ENCODE peak calls at places on chromosomes 2 and 18, in six cellular contexts. G, N, T, H, M and J are unnamed samples.

GRCh38 chr2:10501521-10501961 is 53.4 kb upstream of the ODC1 start:
- DNase-seq in G (no peak), N (no peak), T (no peak), H (no peak), M (no peak), J (no peak)

GRCh38 chr2:201218780-201219179 is 35.8 kb downstream of the CASP10 start:
- DNase-seq in G (no peak), N (no peak), T (peak; percentile 12), H (no peak), M (no peak), J (no peak)

GRCh38 chr2:168992591-168993349 is 38.4 kb downstream of the ABCB11 start:
- DNase-seq in G (no peak), N (no peak), T (peak; percentile 44), H (no peak), M (no peak), J (no peak)

GRCh38 chr2:86476092-86476491 is 34.9 kb downstream of the KDM3A start:
- DNase-seq in G (no peak), N (no peak), T (peak; percentile 86), H (no peak), M (no peak), J (no peak)

GRCh38 chr2:223929575-223930001 is 15.5 kb downstream of the WDFY1 start:
- DNase-seq in G (peak; percentile 71), N (no peak), T (no peak), H (no peak), M (peak; percentile 64), J (no peak)

GRCh38 chr2:152407204-152407721 is 72.3 kb downstream of the FMNL2 start:
- DNase-seq in G (no peak), N (peak; percentile 54), T (peak; percentile 58), H (peak; percentile 77), M (no peak), J (no peak)

GRCh38 chr2:143762176-143762928 is 633.1 kb downstream of the ARHGAP15 start:
- DNase-seq in G (no peak), N (no peak), T (no peak), H (no peak), M (no peak), J (no peak)

GRCh38 chr2:119011162-119011909 is 69.3 kb downstream of the MARCO start:
- DNase-seq in G (no peak), N (peak; percentile 59), T (peak; percentile 28), H (peak; percentile 57), M (peak; percentile 33), J (no peak)

GRCh38 chr18:8177330-8178016 is 431.8 kb upstream of the RAB12 start:
- DNase-seq in G (no peak), N (no peak), T (peak; percentile 76), H (no peak), M (peak; percentile 72), J (peak; percentile 69)

GRCh38 chr18:577606-578005 is 2.6 kb upstream of the CETN1 start:
- DNase-seq in G (no peak), N (no peak), T (no peak), H (no peak), M (peak; percentile 40), J (no peak)
- H3K27me3 ChIP-seq in G (peaks cover 13% of the 10 kb centered on the region), N (no peaks in the 10 kb centered on the region), T (peaks cover 4% of the 10 kb centered on the region), H (no peaks in the 10 kb centered on the region), M (no peaks in the 10 kb centered on the region), J (no peaks in the 10 kb centered on the region)

GRCh38 chr18:22542400-22542835 is 124.7 kb upstream of the CTAGE1 start:
- DNase-seq in G (no peak), N (no peak), T (peak; percentile 81), H (no peak), M (peak; percentile 1), J (no peak)
- H2AFZ ChIP-seq in G (no peak overlapping the region), N (no peak overlapping the region), T (no peak overlapping the region), H (no peak overlapping the region), M (no peak overlapping the region), J (no peak overlapping the region)

DNA sequence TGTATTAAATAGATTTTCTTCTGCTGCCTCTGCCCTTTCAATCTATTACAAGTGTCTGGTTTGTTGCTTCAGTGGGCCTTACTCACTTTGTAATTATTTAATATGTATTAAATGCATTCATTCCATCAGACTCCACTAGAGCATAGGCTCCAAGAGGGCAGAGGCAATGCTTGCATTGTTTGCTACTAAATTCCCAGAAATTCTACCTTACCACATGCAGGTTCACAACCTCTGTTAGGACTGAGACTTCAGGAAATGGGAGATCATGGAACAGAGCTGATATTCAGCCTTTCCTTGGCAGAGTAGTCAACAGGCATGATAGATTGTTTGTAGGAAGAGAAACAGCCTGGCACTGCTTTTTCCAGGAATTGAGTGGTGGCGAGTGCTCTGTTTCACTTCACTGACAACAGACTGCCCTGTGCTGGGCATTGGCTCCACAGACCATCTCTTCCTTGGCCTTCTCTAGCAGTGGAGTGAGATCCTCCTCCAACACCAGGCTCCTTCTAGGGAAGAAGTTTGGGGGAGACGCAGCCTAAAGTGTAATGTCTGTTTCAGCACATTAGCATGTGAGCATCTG is 6.2 kb upstream of the MATN3 start:
- DNase-seq in G (no peak), N (no peak), T (no peak), H (no peak), M (no peak), J (no peak)
- H3K27ac ChIP-seq in G (no peak overlapping the region), N (no peak overlapping the region), T (no peak overlapping the region), H (no peak overlapping the region), M (no peak overlapping the region), J (no peak overlapping the region)

GRCh38 chr2:232519581-232519980 is 607 bp upstream of the PRSS56 start:
- DNase-seq in G (no peak), N (no peak), T (no peak), H (no peak), M (no peak), J (no peak)

GRCh38 chr2:232521098-232521497 is 910 bp downstream of the PRSS56 start:
- DNase-seq in G (no peak), N (no peak), T (no peak), H (no peak), M (no peak), J (no peak)

GRCh38 chr2:232520088-232520487 is at the start of gene PRSS56:
- DNase-seq in G (no peak), N (no peak), T (no peak), H (no peak), M (no peak), J (no peak)

GRCh38 chr2:232521524-232521923 is 1.3 kb downstream of the PRSS56 start:
- DNase-seq in G (no peak), N (no peak), T (no peak), H (no peak), M (no peak), J (no peak)

GRCh38 chr2:232520489-232520888 is 301 bp downstream of the PRSS56 start:
- DNase-seq in G (no peak), N (no peak), T (no peak), H (no peak), M (no peak), J (no peak)
- H3K27me3 ChIP-seq in G (no peaks in the 10 kb centered on the region), N (peaks cover 33% of the 10 kb centered on the region), T (peaks cover 15% of the 10 kb centered on the region), H (peaks cover 59% of the 10 kb centered on the region), M (peaks cover 92% of the 10 kb centered on the region), J (no peaks in the 10 kb centered on the region)

GRCh38 chr2:1477196-1478040 is 64.2 kb downstream of the TPO start:
- DNase-seq in G (peak; percentile 0), N (no peak), T (no peak), H (no peak), M (no peak), J (no peak)
- H2AFZ ChIP-seq in G (no peak overlapping the region), N (no peak overlapping the region), T (no peak overlapping the region), H (no peak overlapping the region), M (no peak overlapping the region), J (no peak overlapping the region)

GRCh38 chr2:160290590-160290989 is 90.5 kb upstream of the ITGB6 start:
- DNase-seq in G (no peak), N (no peak), T (no peak), H (no peak), M (no peak), J (no peak)
- H3K27ac ChIP-seq in G (no peak overlapping the region), N (no peak overlapping the region), T (peak overlapping the region; percentile 30), H (no peak overlapping the region), M (no peak overlapping the region), J (no peak overlapping the region)

GRCh38 chr2:222174450-222174849 is 124.3 kb downstream of the PAX3 start:
- DNase-seq in G (no peak), N (no peak), T (no peak), H (no peak), M (peak; percentile 26), J (no peak)
- H3K27me3 ChIP-seq in G (no peaks in the 10 kb centered on the region), N (no peaks in the 10 kb centered on the region), T (no peaks in the 10 kb centered on the region), H (no peaks in the 10 kb centered on the region), M (no peaks in the 10 kb centered on the region), J (no peaks in the 10 kb centered on the region)

GRCh38 chr2:147373800-147374409 is 470.9 kb upstream of the ACVR2A start:
- DNase-seq in G (no peak), N (no peak), T (no peak), H (no peak), M (no peak), J (no peak)

GRCh38 chr2:147378403-147378802 is 466.4 kb upstream of the ACVR2A start:
- DNase-seq in G (no peak), N (no peak), T (no peak), H (no peak), M (no peak), J (no peak)

DNA sequence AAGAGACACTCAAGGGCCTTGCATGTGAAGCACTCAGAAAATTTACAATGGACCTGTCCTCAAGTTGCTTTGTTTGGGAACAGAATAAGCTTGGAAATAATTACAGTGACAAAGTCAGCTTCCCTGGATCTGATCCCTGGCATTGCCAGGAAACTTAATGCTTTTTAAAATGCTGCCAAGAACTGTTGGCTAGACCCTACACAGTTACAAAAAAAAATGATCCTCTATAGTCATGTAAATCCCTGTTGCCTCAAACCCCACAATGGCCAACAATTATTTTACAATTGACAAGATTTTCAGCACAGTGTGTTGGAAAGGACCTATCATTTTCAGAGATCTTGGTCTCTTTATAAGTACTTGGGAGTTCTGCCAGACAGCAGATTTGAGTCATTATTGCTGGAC is 470.4 kb upstream of the ACVR2A start:
- DNase-seq in G (no peak), N (no peak), T (peak; percentile 83), H (no peak), M (no peak), J (no peak)
- H2AFZ ChIP-seq in G (no peak overlapping the region), N (peak overlapping the region; percentile 35), T (no peak overlapping the region), H (no peak overlapping the region), M (no peak overlapping the region), J (no peak overlapping the region)